ENCODE peak calls at places on chromosomes 12 and 14, in four cellular contexts. N is body of pancreas, S is OCI-LY7, F is A673. B is an unnamed sample. For H3K4me1 and H3K9me3, the result is how much of the 10 kb centered on the place peaks cover.

GRCh38 chr12:51820721-51821422 is 27.6 kb downstream of the FIGNL2 start:
- DNase-seq in N (peak), S (no peak), F (peak), B (no peak)

GRCh38 chr12:28235985-28236384 is 45.7 kb downstream of the CCDC91 start:
- DNase-seq in N (no peak), S (no peak), F (no peak), B (no peak)

GRCh38 chr12:46675736-46676135 is 150.1 kb downstream of the SLC38A4 start:
- DNase-seq in N (peak), S (peak), F (peak), B (no peak)

GRCh38 chr12:82964446-82964845 is 277.7 kb downstream of the TMTC2 start:
- DNase-seq in N (no peak), S (no peak), F (no peak), B (no peak)

GRCh38 chr14:60090864-60091519 is 731 bp upstream of the PCNX4 start:
- DNase-seq in N (peak), S (peak), F (peak), B (peak)

GRCh38 chr12:104064842-104065441 is 611 bp downstream of the HCFC2 start:
- DNase-seq in N (peak), S (peak), F (no peak), B (no peak)

GRCh38 chr12:108812324-108812723 is 45.1 kb downstream of the SSH1 start:
- DNase-seq in N (no peak), S (no peak), F (no peak), B (no peak)

GRCh38 chr14:106883218-106883692 is 1356.9 kb downstream of the TMEM121 start:
- DNase-seq in N (peak), S (peak), F (peak), B (no peak)

GRCh38 chr12:131852551-131853299 is 24.5 kb downstream of the MMP17 start:
- DNase-seq in N (no peak), S (no peak), F (no peak), B (no peak)

GRCh38 chr14:61569783-61570182 is 125.5 kb upstream of the HIF1A start:
- DNase-seq in N (no peak), S (peak), F (no peak), B (peak)

GRCh38 chr12:56593909-56594621 is 36.1 kb downstream of the BAZ2A start:
- DNase-seq in N (peak), S (peak), F (peak), B (peak)

GRCh38 chr12:124569375-124570148 is 2.1 kb upstream of the NCOR2 start:
- DNase-seq in N (no peak), S (no peak), F (no peak), B (no peak)

GRCh38 chr12:13000935-13001724 is 1.1 kb upstream of the HEBP1 start:
- DNase-seq in N (peak), S (peak), F (peak), B (peak)

GRCh38 chr12:51549637-51550036 is 41.4 kb upstream of the SCN8A start:
- DNase-seq in N (no peak), S (no peak), F (no peak), B (no peak)

GRCh38 chr12:128644664-128645296 is 179.0 kb downstream of the SLC15A4 start:
- DNase-seq in N (peak), S (peak), F (peak), B (peak)

GRCh38 chr12:9754097-9754964 is 6.4 kb downstream of the CD69 start:
- DNase-seq in N (no peak), S (no peak), F (no peak), B (no peak)

GRCh38 chr14:31420013-31420318 is 384 bp downstream of the HEATR5A start:
- DNase-seq in N (peak), S (peak), F (no peak), B (peak)

GRCh38 chr14:22664261-22664660 is 20.1 kb upstream of the OR6J1 start:
- DNase-seq in N (no peak), S (no peak), F (no peak), B (no peak)

GRCh38 chr14:61472025-61472672 is 150.8 kb downstream of the PRKCH start:
- DNase-seq in N (no peak), S (peak), F (no peak), B (peak)

GRCh38 chr14:105067140-105067968 is 2.1 kb upstream of the GPR132 start:
- DNase-seq in N (no peak), S (no peak), F (no peak), B (no peak)

GRCh38 chr14:61183486-61183885 is 97.7 kb downstream of the TMEM30B start:
- DNase-seq in N (no peak), S (no peak), F (peak), B (no peak)

GRCh38 chr12:110349521-110350151 is 53.9 kb downstream of the ANAPC7 start:
- DNase-seq in N (no peak), S (no peak), F (peak), B (no peak)

GRCh38 chr14:59360923-59361794 is 104.0 kb downstream of the GPR135 start:
- DNase-seq in N (peak), S (peak), F (peak), B (peak)

GRCh38 chr14:54789166-54789565 is 113.5 kb downstream of the GCH1 start:
- DNase-seq in N (no peak), S (no peak), F (no peak), B (no peak)

GRCh38 chr12:111505601-111506036 is 93.5 kb downstream of the ATXN2 start:
- DNase-seq in N (no peak), S (no peak), F (no peak), B (no peak)

GRCh38 chr12:124570810-124571209 is 3.4 kb upstream of the NCOR2 start:
- DNase-seq in N (no peak), S (no peak), F (no peak), B (no peak)

GRCh38 chr12:94098466-94098865 is 49.9 kb upstream of the PLXNC1 start:
- DNase-seq in N (no peak), S (no peak), F (no peak), B (peak)

GRCh38 chr12:26627335-26627734 is 205.7 kb downstream of the ITPR2 start:
- DNase-seq in N (no peak), S (no peak), F (no peak), B (no peak)

GRCh38 chr14:77421241-77421640 is 2.1 kb downstream of the NOXRED1 start:
- DNase-seq in N (no peak), S (no peak), F (no peak), B (no peak)

GRCh38 chr14:22456421-22456820 is 132.6 kb downstream of the DAD1 start:
- DNase-seq in N (no peak), S (no peak), F (no peak), B (no peak)

GRCh38 chr14:35682802-35683201 is 126.3 kb downstream of the RALGAPA1 start:
- DNase-seq in N (no peak), S (no peak), F (no peak), B (no peak)

GRCh38 chr12:26777236-26777635 is 55.8 kb downstream of the ITPR2 start:
- DNase-seq in N (no peak), S (no peak), F (no peak), B (no peak)

GRCh38 chr14:23182372-23183014 is 967 bp downstream of the SLC7A8 start:
- DNase-seq in N (peak), S (peak), F (no peak), B (peak)

GRCh38 chr14:87230726-87231125 is 762.3 kb downstream of the GALC start:
- DNase-seq in N (no peak), S (no peak), F (no peak), B (no peak)

GRCh38 chr12:111775205-111776193 is 8.8 kb downstream of the ALDH2 start:
- DNase-seq in N (peak), S (peak), F (no peak), B (no peak)

GRCh38 chr14:92482621-92483319 is 30.8 kb upstream of the RIN3 start:
- DNase-seq in N (no peak), S (no peak), F (no peak), B (no peak)

GRCh38 chr12:9649532-9649940 is 20.0 kb upstream of the CLEC2D start:
- DNase-seq in N (no peak), S (peak), F (no peak), B (peak)

GRCh38 chr12:111137968-111138367 is 217.6 kb upstream of the MYL2 start:
- DNase-seq in N (no peak), S (no peak), F (no peak), B (no peak)

GRCh38 chr14:58109761-58110160 is 42.3 kb downstream of the ARMH4 start:
- DNase-seq in N (no peak), S (no peak), F (no peak), B (no peak)

DNA sequence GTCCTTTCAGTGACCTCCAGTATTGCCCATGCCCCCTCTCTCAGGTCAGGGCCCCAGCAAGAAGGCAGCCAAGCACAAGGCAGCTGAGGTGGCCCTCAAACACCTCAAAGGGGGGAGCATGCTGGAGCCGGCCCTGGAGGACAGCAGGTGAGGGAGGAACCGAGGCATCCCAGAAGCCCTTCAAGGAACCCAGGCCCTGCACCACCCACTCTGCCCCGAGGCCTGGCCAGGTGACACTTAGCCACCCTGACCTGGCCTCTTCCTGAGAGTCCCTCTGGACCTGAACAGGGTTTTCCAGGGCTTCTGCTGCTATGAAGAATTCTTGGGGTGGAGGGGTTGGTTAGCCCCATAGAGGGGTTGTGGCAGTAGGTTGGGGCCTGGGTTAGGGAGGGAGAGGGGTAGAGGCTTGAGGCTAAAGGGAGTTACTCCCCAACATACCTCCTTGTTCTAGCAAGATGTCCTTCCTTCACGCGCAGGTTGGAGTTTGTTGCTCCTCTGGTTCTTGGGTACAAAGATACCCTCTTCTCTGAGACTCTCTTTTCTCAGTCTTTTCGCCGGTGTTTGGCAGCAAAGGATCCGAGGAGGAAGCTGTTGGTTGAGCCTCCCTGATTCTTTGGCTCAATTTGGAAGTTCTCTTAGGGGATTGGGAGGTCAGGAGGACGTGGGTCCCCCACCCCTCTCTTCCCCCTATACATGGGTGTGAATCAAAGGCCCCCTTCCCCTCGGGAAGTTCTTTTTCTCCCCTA is 2.1 kb downstream of the TARBP2 start:
- DNase-seq in N (no peak), S (no peak), F (no peak), B (no peak)
- H3K27ac ChIP-seq in N (peak), S (no peak), F (peak), B (no peak)

GRCh38 chr12:95625012-95625411 is 73.7 kb upstream of the USP44 start:
- DNase-seq in N (peak), S (no peak), F (no peak), B (no peak)

GRCh38 chr12:95622879-95623278 is 71.6 kb upstream of the USP44 start:
- DNase-seq in N (no peak), S (no peak), F (no peak), B (no peak)

GRCh38 chr12:95626854-95627253 is 75.6 kb upstream of the USP44 start:
- DNase-seq in N (no peak), S (no peak), F (no peak), B (no peak)

GRCh38 chr12:95623554-95624170 is 72.4 kb upstream of the USP44 start:
- DNase-seq in N (peak), S (peak), F (peak), B (peak)

DNA sequence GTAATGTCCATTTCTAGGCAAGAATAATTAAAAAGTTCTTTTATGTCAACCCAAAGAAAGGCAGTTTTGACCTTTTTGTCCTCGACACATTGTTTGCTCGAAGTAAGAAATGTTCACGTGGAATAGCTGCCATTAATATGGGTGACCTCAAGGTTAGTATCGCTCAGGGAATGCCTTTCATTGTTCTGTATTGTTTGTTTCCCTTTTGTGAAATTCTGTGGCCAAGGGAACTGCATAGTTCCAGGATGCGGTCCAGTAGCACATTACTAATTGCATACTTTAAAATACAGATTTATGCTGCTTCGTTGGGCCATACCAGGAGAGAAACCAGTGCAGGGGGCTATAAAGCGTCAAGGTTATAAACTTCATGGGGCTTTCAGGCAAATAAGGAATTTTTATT is 73.3 kb upstream of the USP44 start:
- DNase-seq in N (no peak), S (no peak), F (no peak), B (no peak)
- H3K4me1 ChIP-seq in N (half or more), S (under half), F (under half), B (under half)

GRCh38 chr12:67483871-67484554 is 164.5 kb upstream of the DYRK2 start:
- DNase-seq in N (no peak), S (no peak), F (no peak), B (peak)

GRCh38 chr12:67484788-67485480 is 163.6 kb upstream of the DYRK2 start:
- DNase-seq in N (no peak), S (peak), F (no peak), B (no peak)

GRCh38 chr12:67482751-67483661 is 165.5 kb upstream of the DYRK2 start:
- DNase-seq in N (peak), S (peak), F (peak), B (peak)

DNA sequence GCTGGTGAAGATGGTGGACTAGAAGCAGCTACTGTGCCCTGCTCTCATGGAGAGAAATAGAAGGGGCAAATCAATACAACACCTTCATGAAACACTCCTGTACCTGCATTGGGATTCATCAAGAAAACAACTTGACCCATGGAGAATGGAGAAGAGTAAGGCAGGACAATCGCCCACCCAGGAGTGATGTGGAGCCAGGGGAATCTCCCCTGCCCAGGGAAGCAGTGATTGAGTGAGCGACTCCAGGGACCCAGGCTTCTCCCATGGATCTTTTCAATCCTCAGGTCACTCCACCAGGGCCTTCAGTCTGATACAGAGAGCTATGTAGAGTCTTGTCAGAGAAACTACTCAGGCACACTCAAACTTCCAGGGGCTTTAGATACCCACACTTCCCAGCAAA is 161.9 kb upstream of the DYRK2 start:
- DNase-seq in N (no peak), S (no peak), F (no peak), B (no peak)
- H3K9me3 ChIP-seq in N (under half), S (under half), F (under half), B (under half)

GRCh38 chr12:21529456-21529855 is 3.4 kb downstream of the SPX start:
- DNase-seq in N (peak), S (no peak), F (no peak), B (no peak)
- H3K27ac ChIP-seq in N (peak), S (no peak), F (no peak), B (no peak)

GRCh38 chr12:106137456-106138278 is 1.1 kb downstream of the NUAK1 start:
- DNase-seq in N (no peak), S (no peak), F (no peak), B (no peak)

GRCh38 chr12:106136263-106136662 is 2.5 kb downstream of the NUAK1 start:
- DNase-seq in N (peak), S (peak), F (peak), B (peak)

GRCh38 chr12:106138646-106139421 is at the start of gene NUAK1:
- DNase-seq in N (peak), S (no peak), F (peak), B (peak)

GRCh38 chr12:106139422-106140141 is 828 bp upstream of the NUAK1 start:
- DNase-seq in N (peak), S (no peak), F (peak), B (peak)

GRCh38 chr12:106138279-106138645 is 492 bp downstream of the NUAK1 start:
- DNase-seq in N (peak), S (no peak), F (no peak), B (peak)
- H3K4me1 ChIP-seq in N (under half), S (under half), F (under half), B (half or more)

GRCh38 chr14:26527095-26527494 is 70.7 kb downstream of the NOVA1 start:
- DNase-seq in N (no peak), S (no peak), F (no peak), B (no peak)
- H3K9me3 ChIP-seq in N (under half), S (under half), F (under half), B (under half)